ENCODE peak calls at places on chromosomes 3 and 15, in four cellular contexts. G, E, I and L are unnamed samples.

GRCh38 chr15:74917676-74918075 is 11.0 kb upstream of the FAM219B start:
- DNase-seq in G (no peak), E (no peak), I (no peak), L (no peak)

GRCh38 chr3:127124135-127124534 is 68.8 kb upstream of the PRR23E start:
- DNase-seq in G (no peak), E (peak), I (no peak), L (no peak)

GRCh38 chr3:16484216-16484615 is 29.3 kb downstream of the RFTN1 start:
- DNase-seq in G (no peak), E (no peak), I (no peak), L (no peak)

GRCh38 chr3:176430244-176430893 is 766.9 kb downstream of the TBL1XR1 start:
- DNase-seq in G (no peak), E (peak), I (peak), L (peak)

GRCh38 chr3:82495655-82496054 is 734.2 kb upstream of the GBE1 start:
- DNase-seq in G (no peak), E (no peak), I (no peak), L (no peak)

GRCh38 chr15:40098489-40099261 is 10.0 kb downstream of the BMF start:
- DNase-seq in G (peak), E (peak), I (peak), L (peak)

GRCh38 chr15:87746333-87746732 is 510.2 kb downstream of the NTRK3 start:
- DNase-seq in G (no peak), E (no peak), I (no peak), L (no peak)

GRCh38 chr3:170050753-170051152 is 13.0 kb downstream of the GPR160 start:
- DNase-seq in G (no peak), E (no peak), I (no peak), L (no peak)